ENCODE peak calls at places on chromosomes 1 and 21, in six cellular contexts. T is tibial nerve; X is CD4-positive, alpha-beta T cell; B is fibroblast of mammary gland; Z is fibroblast of lung; C is vagina. S is an unnamed sample.

GRCh38 chr21:45087022-45087823 is 12.8 kb downstream of the ADARB1 start:
- DNase-seq in C (no peak), T (no peak), X (no peak), Z (peak; percentile 50), B (no peak), S (no peak)

GRCh38 chr1:193807208-193807607 is 620.8 kb upstream of the B3GALT2 start:
- DNase-seq in B (no peak), Z (no peak), X (no peak), C (no peak), T (no peak), S (no peak)

GRCh38 chr1:98468111-98468717 is 193.3 kb upstream of the SNX7 start:
- DNase-seq in C (no peak), B (peak; percentile 78), X (no peak), T (no peak), Z (peak; percentile 83), S (no peak)

GRCh38 chr21:15978158-15978805 is 248.5 kb downstream of the USP25 start:
- DNase-seq in T (no peak), B (peak; percentile 42), X (no peak), C (no peak), Z (no peak), S (no peak)

GRCh38 chr1:33341190-33341589 is 20.3 kb upstream of the A3GALT2 start:
- DNase-seq in C (no peak), Z (no peak), X (no peak), T (no peak), B (peak; percentile 86), S (no peak)

GRCh38 chr1:39646232-39647081 is 7.0 kb upstream of the HEYL start:
- DNase-seq in T (peak; percentile 65), Z (peak; percentile 73), X (no peak), C (no peak), B (peak; percentile 91), S (peak; percentile 87)

GRCh38 chr1:227731696-227732585 is 3.2 kb downstream of the JMJD4 start:
- DNase-seq in X (no peak), T (no peak), Z (no peak), B (no peak), C (no peak), S (no peak)

GRCh38 chr1:86245566-86246190 is 89.1 kb upstream of the COL24A1 start:
- DNase-seq in Z (no peak), B (no peak), T (no peak), C (no peak), X (no peak), S (no peak)

GRCh38 chr1:43348809-43349593 is 9.8 kb upstream of the CDC20 start:
- DNase-seq in T (peak; percentile 51), C (no peak), Z (no peak), X (peak; percentile 50), B (no peak), S (peak; percentile 59)

GRCh38 chr1:113669988-113670387 is 89.3 kb downstream of the PHTF1 start:
- DNase-seq in C (no peak), Z (no peak), X (no peak), B (no peak), T (no peak), S (no peak)

GRCh38 chr1:233256191-233256590 is 39.3 kb downstream of the PCNX2 start:
- DNase-seq in X (no peak), T (no peak), Z (no peak), B (no peak), C (no peak), S (no peak)

GRCh38 chr1:3657578-3658230 is 5.4 kb downstream of the TP73 start:
- DNase-seq in B (no peak), C (no peak), T (no peak), X (no peak), Z (no peak), S (no peak)

GRCh38 chr21:41895643-41896493 is 16.7 kb upstream of the PRDM15 start:
- DNase-seq in B (no peak), C (no peak), X (peak; percentile 47), T (no peak), Z (peak; percentile 22), S (no peak)

GRCh38 chr1:71948561-71948960 is 333.8 kb downstream of the NEGR1 start:
- DNase-seq in B (no peak), X (no peak), Z (no peak), T (no peak), C (no peak), S (no peak)

GRCh38 chr1:43206721-43207228 is 34.6 kb downstream of the CFAP57 start:
- DNase-seq in C (no peak), B (peak; percentile 64), Z (peak; percentile 86), X (no peak), T (no peak), S (peak; percentile 82)

GRCh38 chr1:67429011-67429527 is 1.1 kb downstream of the SERBP1 start:
- DNase-seq in B (peak; percentile 25), Z (peak; percentile 21), T (no peak), X (peak; percentile 6), C (no peak), S (no peak)

GRCh38 chr1:58874327-58874726 is 90.5 kb upstream of the JUN start:
- DNase-seq in X (no peak), Z (no peak), B (no peak), T (no peak), C (no peak), S (no peak)

GRCh38 chr1:160866861-160867260 is 4.2 kb upstream of the CD244 start:
- DNase-seq in X (no peak), C (no peak), Z (no peak), B (no peak), T (no peak), S (no peak)

GRCh38 chr21:45865106-45865835 is 116.3 kb upstream of the COL6A1 start:
- DNase-seq in X (no peak), Z (peak; percentile 73), C (no peak), B (peak; percentile 89), T (no peak), S (no peak)

GRCh38 chr1:92653605-92654381 is 131.1 kb downstream of the EVI5 start:
- DNase-seq in T (no peak), B (no peak), Z (no peak), C (no peak), X (no peak), S (no peak)

GRCh38 chr1:71296551-71296950 is 215.7 kb upstream of the ZRANB2 start:
- DNase-seq in T (no peak), X (no peak), B (peak; percentile 25), Z (peak; percentile 12), C (no peak), S (no peak)

GRCh38 chr21:31682625-31683024 is 23.1 kb downstream of the SOD1 start:
- DNase-seq in T (no peak), C (no peak), B (no peak), X (no peak), Z (no peak), S (no peak)

GRCh38 chr21:31686272-31686913 is 26.9 kb downstream of the SOD1 start:
- DNase-seq in Z (no peak), C (no peak), T (no peak), B (no peak), X (no peak), S (no peak)

GRCh38 chr21:31684918-31685317 is 25.4 kb downstream of the SOD1 start:
- DNase-seq in B (no peak), Z (no peak), C (no peak), T (no peak), X (no peak), S (no peak)

GRCh38 chr21:31687108-31687507 is 27.6 kb downstream of the SOD1 start:
- DNase-seq in X (no peak), Z (no peak), C (no peak), T (no peak), B (no peak), S (no peak)

DNA sequence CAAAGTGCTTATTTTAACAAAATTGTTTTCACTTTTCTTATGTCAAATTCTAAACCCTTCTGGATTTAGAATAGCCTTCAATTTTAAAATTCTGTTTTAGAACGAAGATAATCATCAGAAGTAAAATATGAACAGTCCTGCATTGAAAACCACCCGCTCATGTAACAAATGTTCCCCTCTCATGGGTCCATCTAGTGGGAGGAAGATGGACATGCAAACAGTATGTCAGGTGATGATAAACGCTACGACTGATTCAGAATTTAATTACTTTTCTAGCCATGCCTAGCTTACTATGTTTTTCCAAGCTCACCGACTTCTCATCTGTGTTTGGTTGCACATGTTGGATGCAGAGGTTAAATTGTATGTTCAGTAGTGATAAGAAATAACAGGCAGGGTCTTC is 23.5 kb downstream of the SOD1 start:
- DNase-seq in Z (no peak), X (no peak), C (no peak), T (no peak), B (no peak), S (no peak)
- TF ChIP-seq CTCF in Z (no peak), X (no peak), C (no peak), T (no peak), B (no peak), S (no peak)

GRCh38 chr1:18950415-18951026 is 6.0 kb downstream of the IFFO2 start:
- DNase-seq in X (no peak), T (no peak), C (no peak), B (no peak), Z (no peak), S (no peak)

GRCh38 chr1:18947570-18947969 is 8.9 kb downstream of the IFFO2 start:
- DNase-seq in C (no peak), X (no peak), T (no peak), B (no peak), Z (no peak), S (no peak)

GRCh38 chr1:18949689-18950414 is 6.6 kb downstream of the IFFO2 start:
- DNase-seq in T (no peak), C (no peak), B (peak; percentile 36), X (no peak), Z (peak; percentile 61), S (no peak)

GRCh38 chr1:18948048-18948912 is 8.2 kb downstream of the IFFO2 start:
- DNase-seq in B (no peak), T (no peak), X (peak; percentile 56), Z (no peak), C (no peak), S (no peak)

GRCh38 chr1:18948913-18949688 is 7.4 kb downstream of the IFFO2 start:
- DNase-seq in Z (peak; percentile 70), C (no peak), X (no peak), T (no peak), B (peak; percentile 72), S (peak; percentile 92)
- TF ChIP-seq CTCF in Z (peak; percentile 11), C (no peak), X (peak; percentile 1), T (no peak), B (peak; percentile 8), S (no peak)

DNA sequence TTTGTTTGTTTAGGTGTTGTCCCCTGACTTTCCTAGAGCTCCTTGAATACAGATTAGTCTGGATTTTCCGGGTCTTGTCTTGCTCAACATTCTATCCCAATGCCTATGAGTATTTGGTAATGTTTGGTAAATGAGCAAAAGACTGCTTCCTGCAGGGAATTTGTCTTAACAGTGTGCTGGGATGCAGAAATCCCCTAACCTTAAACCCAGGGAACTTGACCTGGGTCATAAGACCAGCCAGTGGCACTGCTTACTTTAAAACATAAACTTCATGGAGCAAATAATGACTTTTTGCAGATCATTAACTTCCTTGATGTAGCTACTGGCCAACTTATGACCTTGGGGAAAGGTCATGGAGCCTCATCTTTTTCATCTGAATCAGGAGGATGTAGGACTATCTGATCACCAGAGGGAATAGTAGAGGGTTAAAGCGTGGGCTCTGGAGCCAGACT is 27.2 kb downstream of the TCEANC2 start:
- DNase-seq in Z (no peak), T (no peak), B (no peak), C (no peak), X (no peak), S (no peak)
- TF ChIP-seq CTCF in Z (no peak), T (no peak), B (no peak), C (no peak), X (no peak), S (no peak)

GRCh38 chr1:243343970-243344749 is 88.3 kb downstream of the SDCCAG8 start:
- DNase-seq in X (no peak), T (no peak), C (no peak), B (peak; percentile 49), Z (peak; percentile 62), S (no peak)
- TF ChIP-seq CTCF in X (peak; percentile 90), T (peak; percentile 61), C (peak; percentile 47), B (peak; percentile 60), Z (peak; percentile 54), S (no peak)

S was measured in lower leg skin.